ENCODE peak calls at places on chromosomes 13 and 19, in six cellular contexts. One of them, this sample, is unnamed.
A peak's percentile ranks its signal among the peaks of the same experiment; 100 is the strongest.

GRCh38 chr19:1070931-1071791 is 4.2 kb downstream of the ARHGAP45 start:
- DNase-seq in NCI-H1694: no peak
- DNase-seq in stimulated activated CD4-positive, alpha-beta T cell treated with anti-CD3 and anti-CD28 coated beads, Interleukin-1b, Interleukin-23, amount 100 ng/mL, for 24 hours: no peak
- DNase-seq in DMS153: no peak
- DNase-seq in fibroblast of the aortic adventitia: no peak
- DNase-seq in germinal center: no peak
- DNase-seq in this sample: no peak

GRCh38 chr13:64928704-64929499 is 2301.2 kb downstream of the PCDH9 start:
- DNase-seq in NCI-H1694: no peak
- DNase-seq in fibroblast of the aortic adventitia: peak; percentile 77
- DNase-seq in germinal center: no peak
- DNase-seq in stimulated activated CD4-positive, alpha-beta T cell treated with anti-CD3 and anti-CD28 coated beads, Interleukin-1b, Interleukin-23, amount 100 ng/mL, for 24 hours: no peak
- DNase-seq in DMS153: no peak
- DNase-seq in this sample: no peak

GRCh38 chr13:22506286-22506685 is 674.5 kb upstream of the SGCG start:
- DNase-seq in DMS153: no peak
- DNase-seq in stimulated activated CD4-positive, alpha-beta T cell treated with anti-CD3 and anti-CD28 coated beads, Interleukin-1b, Interleukin-23, amount 100 ng/mL, for 24 hours: no peak
- DNase-seq in fibroblast of the aortic adventitia: no peak
- DNase-seq in NCI-H1694: no peak
- DNase-seq in germinal center: no peak
- DNase-seq in this sample: no peak

GRCh38 chr19:9941236-9941635 is 4.9 kb upstream of the OLFM2 start:
- DNase-seq in stimulated activated CD4-positive, alpha-beta T cell treated with anti-CD3 and anti-CD28 coated beads, Interleukin-1b, Interleukin-23, amount 100 ng/mL, for 24 hours: no peak
- DNase-seq in NCI-H1694: no peak
- DNase-seq in DMS153: no peak
- DNase-seq in germinal center: no peak
- DNase-seq in fibroblast of the aortic adventitia: peak; percentile 88
- DNase-seq in this sample: no peak

GRCh38 chr13:40348096-40348679 is 318.3 kb downstream of the FOXO1 start:
- DNase-seq in stimulated activated CD4-positive, alpha-beta T cell treated with anti-CD3 and anti-CD28 coated beads, Interleukin-1b, Interleukin-23, amount 100 ng/mL, for 24 hours: no peak
- DNase-seq in fibroblast of the aortic adventitia: no peak
- DNase-seq in NCI-H1694: no peak
- DNase-seq in germinal center: no peak
- DNase-seq in DMS153: no peak
- DNase-seq in this sample: no peak

GRCh38 chr19:33675501-33676124 is 53.9 kb downstream of the CHST8 start:
- DNase-seq in DMS153: no peak
- DNase-seq in fibroblast of the aortic adventitia: no peak
- DNase-seq in NCI-H1694: no peak
- DNase-seq in stimulated activated CD4-positive, alpha-beta T cell treated with anti-CD3 and anti-CD28 coated beads, Interleukin-1b, Interleukin-23, amount 100 ng/mL, for 24 hours: no peak
- DNase-seq in germinal center: no peak
- DNase-seq in this sample: peak; percentile 28

GRCh38 chr13:62176051-62176450 is 760.4 kb upstream of the PCDH20 start:
- DNase-seq in DMS153: no peak
- DNase-seq in germinal center: no peak
- DNase-seq in fibroblast of the aortic adventitia: no peak
- DNase-seq in stimulated activated CD4-positive, alpha-beta T cell treated with anti-CD3 and anti-CD28 coated beads, Interleukin-1b, Interleukin-23, amount 100 ng/mL, for 24 hours: no peak
- DNase-seq in NCI-H1694: no peak
- DNase-seq in this sample: no peak

GRCh38 chr19:55116232-55117062 is 990 bp downstream of the PPP1R12C start:
- DNase-seq in DMS153: no peak
- DNase-seq in NCI-H1694: no peak
- DNase-seq in fibroblast of the aortic adventitia: peak; percentile 68
- DNase-seq in germinal center: peak; percentile 67
- DNase-seq in stimulated activated CD4-positive, alpha-beta T cell treated with anti-CD3 and anti-CD28 coated beads, Interleukin-1b, Interleukin-23, amount 100 ng/mL, for 24 hours: peak; percentile 51
- DNase-seq in this sample: no peak

GRCh38 chr13:21034602-21035190 is 26.7 kb downstream of the LATS2 start:
- DNase-seq in DMS153: no peak
- DNase-seq in NCI-H1694: no peak
- DNase-seq in stimulated activated CD4-positive, alpha-beta T cell treated with anti-CD3 and anti-CD28 coated beads, Interleukin-1b, Interleukin-23, amount 100 ng/mL, for 24 hours: no peak
- DNase-seq in germinal center: no peak
- DNase-seq in fibroblast of the aortic adventitia: peak; percentile 43
- DNase-seq in this sample: no peak

GRCh38 chr13:44231786-44232516 is 141.7 kb upstream of the SERP2 start:
- DNase-seq in fibroblast of the aortic adventitia: peak; percentile 99
- DNase-seq in DMS153: peak; percentile 93
- DNase-seq in germinal center: no peak
- DNase-seq in stimulated activated CD4-positive, alpha-beta T cell treated with anti-CD3 and anti-CD28 coated beads, Interleukin-1b, Interleukin-23, amount 100 ng/mL, for 24 hours: peak; percentile 4
- DNase-seq in NCI-H1694: no peak
- DNase-seq in this sample: peak; percentile 74

GRCh38 chr19:15532779-15533521 is 24.6 kb downstream of the CYP4F22 start:
- DNase-seq in fibroblast of the aortic adventitia: peak; percentile 17
- DNase-seq in NCI-H1694: no peak
- DNase-seq in stimulated activated CD4-positive, alpha-beta T cell treated with anti-CD3 and anti-CD28 coated beads, Interleukin-1b, Interleukin-23, amount 100 ng/mL, for 24 hours: no peak
- DNase-seq in DMS153: no peak
- DNase-seq in germinal center: no peak
- DNase-seq in this sample: no peak

GRCh38 chr13:91126806-91127205 is 220.7 kb upstream of the MIR17HG start:
- DNase-seq in stimulated activated CD4-positive, alpha-beta T cell treated with anti-CD3 and anti-CD28 coated beads, Interleukin-1b, Interleukin-23, amount 100 ng/mL, for 24 hours: no peak
- DNase-seq in germinal center: no peak
- DNase-seq in fibroblast of the aortic adventitia: no peak
- DNase-seq in DMS153: no peak
- DNase-seq in NCI-H1694: no peak
- DNase-seq in this sample: no peak

GRCh38 chr13:101398920-101399319 is 17.4 kb downstream of the NALCN start:
- DNase-seq in NCI-H1694: no peak
- DNase-seq in germinal center: no peak
- DNase-seq in fibroblast of the aortic adventitia: peak; percentile 29
- DNase-seq in DMS153: no peak
- DNase-seq in stimulated activated CD4-positive, alpha-beta T cell treated with anti-CD3 and anti-CD28 coated beads, Interleukin-1b, Interleukin-23, amount 100 ng/mL, for 24 hours: no peak
- DNase-seq in this sample: no peak

GRCh38 chr19:13906525-13906904 is 514 bp downstream of the CC2D1A start:
- DNase-seq in germinal center: peak; percentile 23
- DNase-seq in DMS153: no peak
- DNase-seq in NCI-H1694: no peak
- DNase-seq in stimulated activated CD4-positive, alpha-beta T cell treated with anti-CD3 and anti-CD28 coated beads, Interleukin-1b, Interleukin-23, amount 100 ng/mL, for 24 hours: no peak
- DNase-seq in fibroblast of the aortic adventitia: no peak
- DNase-seq in this sample: no peak

GRCh38 chr19:15264061-15264932 is 32.0 kb upstream of the EPHX3 start:
- DNase-seq in DMS153: no peak
- DNase-seq in stimulated activated CD4-positive, alpha-beta T cell treated with anti-CD3 and anti-CD28 coated beads, Interleukin-1b, Interleukin-23, amount 100 ng/mL, for 24 hours: peak; percentile 64
- DNase-seq in NCI-H1694: peak; percentile 66
- DNase-seq in germinal center: peak; percentile 66
- DNase-seq in fibroblast of the aortic adventitia: peak; percentile 78
- DNase-seq in this sample: peak; percentile 34

GRCh38 chr19:6668696-6669095 is 1.3 kb downstream of the TNFSF14 start:
- DNase-seq in fibroblast of the aortic adventitia: no peak
- DNase-seq in NCI-H1694: no peak
- DNase-seq in stimulated activated CD4-positive, alpha-beta T cell treated with anti-CD3 and anti-CD28 coated beads, Interleukin-1b, Interleukin-23, amount 100 ng/mL, for 24 hours: no peak
- DNase-seq in DMS153: no peak
- DNase-seq in germinal center: no peak
- DNase-seq in this sample: no peak

GRCh38 chr13:71871180-71871754 is 4.3 kb upstream of the DACH1 start:
- DNase-seq in stimulated activated CD4-positive, alpha-beta T cell treated with anti-CD3 and anti-CD28 coated beads, Interleukin-1b, Interleukin-23, amount 100 ng/mL, for 24 hours: no peak
- DNase-seq in DMS153: no peak
- DNase-seq in fibroblast of the aortic adventitia: no peak
- DNase-seq in germinal center: no peak
- DNase-seq in NCI-H1694: no peak
- DNase-seq in this sample: no peak

GRCh38 chr13:96958286-96958891 is 35.9 kb downstream of the OXGR1 start:
- DNase-seq in DMS153: peak; percentile 44
- DNase-seq in fibroblast of the aortic adventitia: peak; percentile 55
- DNase-seq in stimulated activated CD4-positive, alpha-beta T cell treated with anti-CD3 and anti-CD28 coated beads, Interleukin-1b, Interleukin-23, amount 100 ng/mL, for 24 hours: no peak
- DNase-seq in germinal center: peak; percentile 2
- DNase-seq in NCI-H1694: peak; percentile 75
- DNase-seq in this sample: peak; percentile 2

GRCh38 chr19:55473613-55474012 is 2.8 kb upstream of the ZNF628 start:
- DNase-seq in stimulated activated CD4-positive, alpha-beta T cell treated with anti-CD3 and anti-CD28 coated beads, Interleukin-1b, Interleukin-23, amount 100 ng/mL, for 24 hours: no peak
- DNase-seq in fibroblast of the aortic adventitia: no peak
- DNase-seq in DMS153: no peak
- DNase-seq in NCI-H1694: no peak
- DNase-seq in germinal center: no peak
- DNase-seq in this sample: no peak

GRCh38 chr19:1445932-1446712 is 3.8 kb upstream of the APC2 start:
- DNase-seq in NCI-H1694: peak; percentile 17
- DNase-seq in germinal center: no peak
- DNase-seq in fibroblast of the aortic adventitia: no peak
- DNase-seq in stimulated activated CD4-positive, alpha-beta T cell treated with anti-CD3 and anti-CD28 coated beads, Interleukin-1b, Interleukin-23, amount 100 ng/mL, for 24 hours: no peak
- DNase-seq in DMS153: no peak
- DNase-seq in this sample: no peak

GRCh38 chr19:8530061-8530679 is 16.2 kb upstream of the ZNF414 start:
- DNase-seq in NCI-H1694: no peak
- DNase-seq in germinal center: no peak
- DNase-seq in stimulated activated CD4-positive, alpha-beta T cell treated with anti-CD3 and anti-CD28 coated beads, Interleukin-1b, Interleukin-23, amount 100 ng/mL, for 24 hours: no peak
- DNase-seq in DMS153: no peak
- DNase-seq in fibroblast of the aortic adventitia: no peak
- DNase-seq in this sample: no peak

GRCh38 chr19:39031368-39032163 is 783 bp downstream of the FBXO27 start:
- DNase-seq in stimulated activated CD4-positive, alpha-beta T cell treated with anti-CD3 and anti-CD28 coated beads, Interleukin-1b, Interleukin-23, amount 100 ng/mL, for 24 hours: peak; percentile 89
- DNase-seq in DMS153: peak; percentile 78
- DNase-seq in germinal center: peak; percentile 90
- DNase-seq in NCI-H1694: no peak
- DNase-seq in fibroblast of the aortic adventitia: peak; percentile 34
- DNase-seq in this sample: peak; percentile 85

GRCh38 chr19:3645067-3645396 is 18.4 kb upstream of the CACTIN start:
- DNase-seq in germinal center: no peak
- DNase-seq in fibroblast of the aortic adventitia: no peak
- DNase-seq in stimulated activated CD4-positive, alpha-beta T cell treated with anti-CD3 and anti-CD28 coated beads, Interleukin-1b, Interleukin-23, amount 100 ng/mL, for 24 hours: no peak
- DNase-seq in NCI-H1694: no peak
- DNase-seq in DMS153: no peak
- DNase-seq in this sample: no peak

GRCh38 chr13:110610955-110611595 is 4.3 kb upstream of the NAXD start:
- DNase-seq in DMS153: no peak
- DNase-seq in NCI-H1694: no peak
- DNase-seq in fibroblast of the aortic adventitia: no peak
- DNase-seq in germinal center: no peak
- DNase-seq in stimulated activated CD4-positive, alpha-beta T cell treated with anti-CD3 and anti-CD28 coated beads, Interleukin-1b, Interleukin-23, amount 100 ng/mL, for 24 hours: no peak
- DNase-seq in this sample: no peak

GRCh38 chr19:3370214-3370720 is 3.9 kb downstream of the NFIC start:
- DNase-seq in NCI-H1694: no peak
- DNase-seq in fibroblast of the aortic adventitia: no peak
- DNase-seq in stimulated activated CD4-positive, alpha-beta T cell treated with anti-CD3 and anti-CD28 coated beads, Interleukin-1b, Interleukin-23, amount 100 ng/mL, for 24 hours: no peak
- DNase-seq in DMS153: peak; percentile 13
- DNase-seq in germinal center: no peak
- DNase-seq in this sample: no peak